ENCODE peak calls at places on chromosomes 3 and 15, in six cellular contexts. One of them, this sample, is unnamed.

GRCh38 chr3:155629006-155629405 is 115.9 kb downstream of the PLCH1 start:
- DNase-seq in NCI-H2081: no peak
- DNase-seq in stimulated activated CD4-positive, alpha-beta T cell treated with anti-CD3 and anti-CD28 coated beads, Interleukin-1b, Interleukin-23, amount 100 ng/mL, for 4 hours: no peak
- DNase-seq in A172: no peak
- DNase-seq in GM12864: no peak
- DNase-seq in GM03348: peak; percentile 21
- DNase-seq in this sample: no peak

GRCh38 chr3:20324664-20325478 is 138.9 kb upstream of the SGO1 start:
- DNase-seq in NCI-H2081: no peak
- DNase-seq in stimulated activated CD4-positive, alpha-beta T cell treated with anti-CD3 and anti-CD28 coated beads, Interleukin-1b, Interleukin-23, amount 100 ng/mL, for 4 hours: no peak
- DNase-seq in A172: peak; percentile 29
- DNase-seq in GM12864: peak; percentile 29
- DNase-seq in GM03348: no peak
- DNase-seq in this sample: no peak

GRCh38 chr3:88061749-88062148 is 2.7 kb downstream of the ZNF654 start:
- DNase-seq in NCI-H2081: no peak
- DNase-seq in stimulated activated CD4-positive, alpha-beta T cell treated with anti-CD3 and anti-CD28 coated beads, Interleukin-1b, Interleukin-23, amount 100 ng/mL, for 4 hours: no peak
- DNase-seq in A172: no peak
- DNase-seq in GM12864: no peak
- DNase-seq in GM03348: no peak
- DNase-seq in this sample: no peak

GRCh38 chr3:66326340-66326739 is 105.5 kb downstream of the SLC25A26 start:
- DNase-seq in NCI-H2081: no peak
- DNase-seq in stimulated activated CD4-positive, alpha-beta T cell treated with anti-CD3 and anti-CD28 coated beads, Interleukin-1b, Interleukin-23, amount 100 ng/mL, for 4 hours: no peak
- DNase-seq in A172: no peak
- DNase-seq in GM12864: no peak
- DNase-seq in GM03348: no peak
- DNase-seq in this sample: no peak

GRCh38 chr3:11603628-11604027 is 40.1 kb downstream of the VGLL4 start:
- DNase-seq in NCI-H2081: no peak
- DNase-seq in stimulated activated CD4-positive, alpha-beta T cell treated with anti-CD3 and anti-CD28 coated beads, Interleukin-1b, Interleukin-23, amount 100 ng/mL, for 4 hours: no peak
- DNase-seq in A172: no peak
- DNase-seq in GM12864: no peak
- DNase-seq in GM03348: peak; percentile 51
- DNase-seq in this sample: no peak

GRCh38 chr3:97821413-97821809 is 400 bp upstream of the CRYBG3 start:
- DNase-seq in NCI-H2081: peak; percentile 78
- DNase-seq in stimulated activated CD4-positive, alpha-beta T cell treated with anti-CD3 and anti-CD28 coated beads, Interleukin-1b, Interleukin-23, amount 100 ng/mL, for 4 hours: no peak
- DNase-seq in A172: peak; percentile 41
- DNase-seq in GM12864: no peak
- DNase-seq in GM03348: peak; percentile 54
- DNase-seq in this sample: peak; percentile 33

GRCh38 chr3:100893590-100893989 is 99.6 kb downstream of the ABI3BP start:
- DNase-seq in NCI-H2081: no peak
- DNase-seq in stimulated activated CD4-positive, alpha-beta T cell treated with anti-CD3 and anti-CD28 coated beads, Interleukin-1b, Interleukin-23, amount 100 ng/mL, for 4 hours: no peak
- DNase-seq in A172: peak; percentile 36
- DNase-seq in GM12864: no peak
- DNase-seq in GM03348: peak; percentile 53
- DNase-seq in this sample: no peak

GRCh38 chr3:160196511-160197104 is 28.6 kb upstream of the C3orf80 start:
- DNase-seq in NCI-H2081: no peak
- DNase-seq in stimulated activated CD4-positive, alpha-beta T cell treated with anti-CD3 and anti-CD28 coated beads, Interleukin-1b, Interleukin-23, amount 100 ng/mL, for 4 hours: no peak
- DNase-seq in A172: no peak
- DNase-seq in GM12864: no peak
- DNase-seq in GM03348: no peak
- DNase-seq in this sample: no peak

GRCh38 chr15:68581725-68582124 is 2.9 kb downstream of the CORO2B start:
- DNase-seq in NCI-H2081: no peak
- DNase-seq in stimulated activated CD4-positive, alpha-beta T cell treated with anti-CD3 and anti-CD28 coated beads, Interleukin-1b, Interleukin-23, amount 100 ng/mL, for 4 hours: no peak
- DNase-seq in A172: no peak
- DNase-seq in GM12864: no peak
- DNase-seq in GM03348: no peak
- DNase-seq in this sample: no peak

GRCh38 chr3:164004205-164004604 is 1074.1 kb downstream of the SI start:
- DNase-seq in NCI-H2081: no peak
- DNase-seq in stimulated activated CD4-positive, alpha-beta T cell treated with anti-CD3 and anti-CD28 coated beads, Interleukin-1b, Interleukin-23, amount 100 ng/mL, for 4 hours: no peak
- DNase-seq in A172: no peak
- DNase-seq in GM12864: no peak
- DNase-seq in GM03348: no peak
- DNase-seq in this sample: no peak

GRCh38 chr3:174863488-174863887 is 4.4 kb downstream of the NAALADL2 start:
- DNase-seq in NCI-H2081: peak; percentile 33
- DNase-seq in stimulated activated CD4-positive, alpha-beta T cell treated with anti-CD3 and anti-CD28 coated beads, Interleukin-1b, Interleukin-23, amount 100 ng/mL, for 4 hours: no peak
- DNase-seq in A172: no peak
- DNase-seq in GM12864: no peak
- DNase-seq in GM03348: no peak
- DNase-seq in this sample: no peak

GRCh38 chr3:118987466-118987865 is 47.2 kb downstream of the IGSF11 start:
- DNase-seq in NCI-H2081: no peak
- DNase-seq in stimulated activated CD4-positive, alpha-beta T cell treated with anti-CD3 and anti-CD28 coated beads, Interleukin-1b, Interleukin-23, amount 100 ng/mL, for 4 hours: no peak
- DNase-seq in A172: no peak
- DNase-seq in GM12864: no peak
- DNase-seq in GM03348: peak; percentile 42
- DNase-seq in this sample: no peak

GRCh38 chr3:16239776-16240175 is 25.0 kb downstream of the DPH3 start:
- DNase-seq in NCI-H2081: no peak
- DNase-seq in stimulated activated CD4-positive, alpha-beta T cell treated with anti-CD3 and anti-CD28 coated beads, Interleukin-1b, Interleukin-23, amount 100 ng/mL, for 4 hours: no peak
- DNase-seq in A172: no peak
- DNase-seq in GM12864: no peak
- DNase-seq in GM03348: no peak
- DNase-seq in this sample: no peak

GRCh38 chr3:114857281-114857680 is 289.8 kb downstream of the ZBTB20 start:
- DNase-seq in NCI-H2081: peak; percentile 42
- DNase-seq in stimulated activated CD4-positive, alpha-beta T cell treated with anti-CD3 and anti-CD28 coated beads, Interleukin-1b, Interleukin-23, amount 100 ng/mL, for 4 hours: no peak
- DNase-seq in A172: no peak
- DNase-seq in GM12864: no peak
- DNase-seq in GM03348: no peak
- DNase-seq in this sample: no peak

GRCh38 chr15:40323239-40323952 is at the start of gene INAFM2:
- DNase-seq in NCI-H2081: peak; percentile 94
- DNase-seq in stimulated activated CD4-positive, alpha-beta T cell treated with anti-CD3 and anti-CD28 coated beads, Interleukin-1b, Interleukin-23, amount 100 ng/mL, for 4 hours: peak; percentile 89
- DNase-seq in A172: peak; percentile 74
- DNase-seq in GM12864: peak; percentile 72
- DNase-seq in GM03348: peak; percentile 96
- DNase-seq in this sample: peak; percentile 86

GRCh38 chr3:114553949-114554593 is 260.2 kb downstream of the TIGIT start:
- DNase-seq in NCI-H2081: no peak
- DNase-seq in stimulated activated CD4-positive, alpha-beta T cell treated with anti-CD3 and anti-CD28 coated beads, Interleukin-1b, Interleukin-23, amount 100 ng/mL, for 4 hours: no peak
- DNase-seq in A172: no peak
- DNase-seq in GM12864: no peak
- DNase-seq in GM03348: no peak
- DNase-seq in this sample: no peak

This sample was measured in activated T-helper 9 cell treated with anti-CD3 and anti-CD28 coated beads, Interleukin-2, amount 50 U/mL, for 16 hours.